ENCODE peak calls at places on chromosome 22, in six cellular contexts. A, V, L, D, O and I are unnamed samples.

GRCh38 chr22:50317178-50317577 is 9.6 kb downstream of the DENND6B start:
- DNase-seq in O (no peak), D (no peak), L (no peak), V (no peak), A (no peak), I (peak)

GRCh38 chr22:20585640-20586402 is 78.4 kb downstream of the MED15 start:
- DNase-seq in V (no peak), A (no peak), O (no peak), L (no peak), D (no peak), I (no peak)

GRCh38 chr22:29427176-29427760 is 11.1 kb upstream of the RFPL1 start:
- DNase-seq in D (no peak), L (no peak), V (no peak), A (no peak), O (no peak), I (no peak)

GRCh38 chr22:19879996-19880785 is 25.5 kb upstream of the GNB1L start:
- DNase-seq in A (no peak), D (peak), L (peak), O (peak), V (no peak), I (no peak)

GRCh38 chr22:35150163-35151107 is 84.5 kb downstream of the ISX start:
- DNase-seq in V (peak), A (no peak), L (no peak), D (peak), O (peak), I (no peak)

GRCh38 chr22:25016311-25016710 is 63.8 kb downstream of the KIAA1671 start:
- DNase-seq in D (no peak), A (no peak), L (no peak), O (no peak), V (no peak), I (no peak)

GRCh38 chr22:40107756-40108437 is 69.8 kb upstream of the TNRC6B start:
- DNase-seq in D (no peak), A (no peak), V (no peak), L (no peak), O (no peak), I (no peak)

GRCh38 chr22:50118557-50119168 is 28.9 kb downstream of the MOV10L1 start:
- DNase-seq in V (peak), A (no peak), D (no peak), O (peak), L (no peak), I (no peak)

GRCh38 chr22:32219030-32219429 is 14.2 kb upstream of the RFPL2 start:
- DNase-seq in O (no peak), V (no peak), A (no peak), L (no peak), D (no peak), I (no peak)

GRCh38 chr22:47835726-47836125 is 1073.3 kb downstream of the TBC1D22A start:
- DNase-seq in V (no peak), O (peak), D (no peak), L (no peak), A (no peak), I (no peak)

GRCh38 chr22:19402642-19403191 is 28.8 kb downstream of the HIRA start:
- DNase-seq in L (no peak), A (no peak), O (no peak), D (no peak), V (no peak), I (no peak)

GRCh38 chr22:49756656-49757055 is 71.0 kb downstream of the BRD1 start:
- DNase-seq in L (no peak), D (no peak), V (no peak), O (no peak), A (no peak), I (no peak)

GRCh38 chr22:48376428-48376827 is 1451.2 kb downstream of the BRD1 start:
- DNase-seq in V (no peak), O (no peak), A (no peak), D (peak), L (no peak), I (no peak)

GRCh38 chr22:35425546-35425945 is 25.6 kb downstream of the MCM5 start:
- DNase-seq in L (no peak), O (no peak), A (no peak), D (no peak), V (no peak), I (no peak)

GRCh38 chr22:23080542-23081290 is 10.4 kb downstream of the GNAZ start:
- DNase-seq in A (no peak), D (no peak), L (no peak), V (no peak), O (no peak), I (no peak)

GRCh38 chr22:33271390-33272161 is 213.4 kb upstream of the SYN3 start:
- DNase-seq in O (no peak), A (peak), V (no peak), D (no peak), L (peak), I (peak)

GRCh38 chr22:27991586-27992293 is 72.7 kb upstream of the PITPNB start:
- DNase-seq in A (no peak), O (no peak), V (no peak), D (no peak), L (no peak), I (no peak)

DNA sequence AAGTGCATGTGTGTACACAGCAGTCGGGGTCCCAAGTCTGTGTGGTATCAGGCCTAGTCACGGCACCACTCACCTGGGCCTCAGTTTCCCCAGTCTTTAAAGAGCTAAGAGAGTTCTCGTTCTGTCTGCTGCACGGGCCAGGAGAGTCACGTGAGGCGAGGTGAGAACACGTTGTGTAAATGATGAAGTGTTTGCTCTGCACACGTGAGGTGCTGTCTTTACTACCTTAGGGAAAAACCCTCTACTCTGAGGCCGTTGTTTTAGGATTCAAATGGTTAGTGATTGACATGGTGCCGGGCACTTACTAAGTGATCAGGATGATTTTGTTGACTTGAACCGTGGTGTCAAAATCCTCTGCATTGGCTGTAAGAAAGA is 86.5 kb upstream of the PPARA start:
- DNase-seq in D (no peak), L (no peak), V (no peak), A (no peak), O (no peak), I (no peak)
- TF ChIP-seq POLR2AphosphoS5 in D (no peak), L (no peak), V (no peak), A (no peak), O (no peak), I (no peak)

DNA sequence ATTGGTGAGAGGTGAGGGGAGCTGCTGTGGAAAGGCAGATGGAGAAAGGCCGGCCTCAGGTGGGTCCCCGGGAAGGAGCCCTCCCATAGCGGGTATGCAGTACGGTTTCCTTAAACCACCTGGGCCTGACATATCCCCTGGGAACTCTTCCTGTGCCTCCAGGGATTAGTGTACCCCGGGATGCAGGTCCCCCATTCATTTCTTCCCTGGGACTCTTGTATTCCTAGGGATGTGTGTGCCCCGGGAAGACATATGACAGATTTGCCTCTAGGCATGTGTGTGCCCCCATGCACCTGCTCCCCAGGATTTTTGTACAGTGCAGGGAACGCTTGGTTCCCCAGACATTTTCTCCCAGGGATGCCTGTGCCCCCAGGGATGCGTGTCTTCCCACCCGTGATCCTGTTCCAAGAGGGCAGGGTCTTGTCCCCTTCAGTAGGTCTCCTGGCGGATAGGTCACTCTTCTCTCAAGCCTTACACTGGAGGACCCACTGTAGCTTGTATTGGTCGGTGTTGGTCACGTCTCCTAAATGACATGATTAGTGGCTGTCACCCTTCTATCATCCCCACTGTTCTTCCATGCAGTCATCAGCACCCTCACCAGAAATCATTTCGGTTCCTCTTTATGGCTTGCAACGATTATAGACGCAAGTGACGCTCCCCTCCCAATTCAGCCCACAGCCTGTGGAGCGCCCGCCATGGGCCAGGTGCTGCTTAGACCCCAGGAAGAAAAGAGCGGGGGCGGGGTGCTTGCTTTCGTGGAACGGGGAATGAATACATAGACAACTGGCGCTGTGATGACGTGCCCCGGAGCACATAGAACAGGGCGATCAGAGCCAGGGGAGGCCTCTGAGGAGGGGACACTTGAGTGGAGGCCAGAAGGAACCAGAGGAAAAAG is 1.3 kb downstream of the PARVB start:
- DNase-seq in O (no peak), L (peak), A (peak), D (no peak), V (peak), I (peak)
- TF ChIP-seq POLR2A in O (no peak), L (peak), A (peak), D (no peak), V (no peak), I (peak)

DNA sequence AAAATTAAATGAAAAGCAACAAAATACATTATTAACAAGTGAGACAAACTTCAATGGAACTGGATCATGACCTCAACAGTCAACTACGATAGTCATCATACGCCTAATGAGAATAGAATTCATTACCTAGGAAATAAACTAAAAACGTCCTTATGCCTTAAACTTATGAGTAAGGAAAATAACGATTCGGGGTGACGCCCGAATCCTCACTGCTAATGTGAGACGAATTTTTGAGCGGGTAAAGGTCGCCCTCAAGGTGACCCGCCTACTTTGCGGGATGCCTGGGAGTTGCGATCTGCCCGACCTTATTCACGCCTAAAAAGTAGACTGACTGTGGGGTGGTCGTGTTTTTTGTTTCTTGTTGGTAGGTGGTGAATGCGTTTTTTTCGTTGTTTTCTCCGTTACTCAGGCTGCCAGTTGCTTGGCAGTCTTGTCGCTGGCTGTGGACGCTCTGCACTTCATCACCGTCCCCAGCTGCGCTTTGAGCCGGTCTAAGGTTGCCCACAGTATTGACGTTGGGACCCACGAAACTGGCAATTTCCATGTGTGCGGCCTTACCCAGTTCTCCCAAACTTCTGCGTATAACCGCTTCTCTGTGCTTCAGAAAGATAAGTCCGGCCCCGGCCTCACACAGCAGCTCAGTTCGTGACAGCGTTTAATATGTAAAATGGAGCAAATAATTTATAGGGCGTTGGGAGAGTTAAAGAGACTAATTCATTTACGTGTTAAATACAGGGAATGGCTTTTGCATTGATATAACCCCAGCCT is 593 bp upstream of the POLDIP3 start:
- DNase-seq in V (peak), A (peak), L (peak), D (peak), O (peak), I (peak)
- TF ChIP-seq TAF1 in V (peak), A (peak), L (peak), D (no peak), O (peak), I (peak)

GRCh38 chr22:36462475-36462790 is 19.0 kb downstream of the TXN2 start:
- DNase-seq in D (no peak), A (no peak), V (no peak), O (no peak), L (no peak), I (no peak)

GRCh38 chr22:36464715-36465231 is 16.7 kb downstream of the TXN2 start:
- DNase-seq in A (no peak), L (no peak), O (no peak), V (no peak), D (no peak), I (no peak)

GRCh38 chr22:36460202-36460601 is 21.2 kb downstream of the TXN2 start:
- DNase-seq in L (no peak), O (no peak), A (no peak), D (no peak), V (no peak), I (no peak)

GRCh38 chr22:36463783-36464184 is 17.7 kb downstream of the TXN2 start:
- DNase-seq in D (no peak), V (no peak), L (no peak), O (no peak), A (no peak), I (no peak)

DNA sequence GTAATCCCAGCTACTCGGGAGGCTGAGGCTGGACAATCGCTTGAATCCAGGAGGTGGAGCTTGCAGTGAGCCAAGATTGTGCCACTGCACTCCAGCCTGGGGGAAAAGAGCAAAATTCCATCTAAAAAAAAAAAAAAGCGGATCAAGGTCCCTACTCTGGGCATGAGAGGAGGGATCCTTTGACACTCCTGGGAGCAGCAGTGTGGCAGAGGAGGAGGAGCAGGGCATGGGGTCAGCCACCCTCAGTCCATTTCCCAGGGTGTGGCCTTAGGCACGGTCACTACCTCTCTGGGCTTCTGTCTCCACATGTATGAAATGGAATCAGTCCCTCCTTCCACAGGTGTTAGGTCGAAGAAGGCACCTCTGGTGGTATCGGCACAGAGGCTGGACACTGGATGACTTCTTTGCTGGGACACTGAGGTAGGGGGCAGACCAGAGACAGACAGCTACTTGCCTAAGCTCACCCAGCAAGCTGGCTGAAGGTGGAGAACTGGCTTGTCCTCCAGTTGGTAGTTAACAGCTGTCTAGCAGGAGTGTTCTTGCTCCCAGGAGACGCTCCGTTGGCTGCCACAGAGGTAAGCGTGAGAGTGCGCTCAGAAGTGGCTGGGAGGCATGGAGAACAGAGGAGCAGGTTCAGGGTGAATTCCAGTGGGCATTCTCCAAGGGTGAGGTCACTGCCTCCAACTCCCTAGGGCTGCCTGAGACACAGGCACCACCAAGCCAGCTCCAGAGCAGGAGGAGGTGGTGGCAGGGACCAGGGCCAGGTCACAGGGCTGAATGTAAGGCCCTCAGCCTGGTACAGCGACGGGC is 19.6 kb downstream of the TXN2 start:
- DNase-seq in L (no peak), O (peak), V (no peak), A (no peak), D (peak), I (no peak)
- TF ChIP-seq POLR2AphosphoS5 in L (no peak), O (no peak), V (no peak), A (no peak), D (peak), I (no peak)

GRCh38 chr22:36528795-36529718 is at the start of gene EIF3D:
- DNase-seq in O (peak), D (peak), V (peak), A (peak), L (peak), I (peak)
- TF ChIP-seq POLR2A in O (peak), D (peak), V (peak), A (peak), L (peak), I (peak)

GRCh38 chr22:37675930-37676571 is 615 bp downstream of the LGALS1 start:
- DNase-seq in L (no peak), D (peak), V (no peak), A (no peak), O (no peak), I (no peak)

GRCh38 chr22:37680191-37680851 is 4.9 kb downstream of the LGALS1 start:
- DNase-seq in D (no peak), V (no peak), A (no peak), L (no peak), O (no peak), I (no peak)

GRCh38 chr22:37679670-37680069 is 4.2 kb downstream of the LGALS1 start:
- DNase-seq in V (no peak), D (no peak), L (no peak), A (no peak), O (no peak), I (no peak)

GRCh38 chr22:37676691-37677627 is 1.5 kb downstream of the LGALS1 start:
- DNase-seq in O (peak), L (peak), V (peak), A (no peak), D (peak), I (peak)

GRCh38 chr22:37678372-37678771 is 2.9 kb downstream of the LGALS1 start:
- DNase-seq in O (no peak), D (no peak), V (no peak), A (no peak), L (no peak), I (no peak)
- TF ChIP-seq TAF1 in O (no peak), D (no peak), V (no peak), A (no peak), L (no peak), I (no peak)